ENCODE peak calls at places on chromosomes 7 and 10, in six cellular contexts. G is A549; R is fibroblast of lung; L is CD8-positive, alpha-beta T cell; E is RWPE1; Q is right cardiac atrium. Z is an unnamed sample.

GRCh38 chr7:95843286-95843685 is 70.9 kb downstream of the DYNC1I1 start:
- DNase-seq in G (peak), E (no peak), Q (no peak), R (peak), L (no peak), Z (no peak)

GRCh38 chr7:130853503-130854279 is 119.7 kb upstream of the KLF14 start:
- DNase-seq in L (no peak), G (peak), R (no peak), Q (no peak), E (peak), Z (no peak)

GRCh38 chr7:95675016-95675415 is 78.7 kb upstream of the PDK4 start:
- DNase-seq in Q (no peak), E (no peak), R (no peak), L (no peak), G (no peak), Z (no peak)

GRCh38 chr7:102412548-102412947 is 16.4 kb downstream of the PRKRIP1 start:
- DNase-seq in G (peak), L (peak), R (peak), Q (peak), E (peak), Z (no peak)

GRCh38 chr10:43322769-43323168 is 48.7 kb upstream of the FXYD4 start:
- DNase-seq in G (peak), R (peak), Q (peak), L (peak), E (peak), Z (peak)

GRCh38 chr7:47932466-47933037 is 15.7 kb downstream of the PKD1L1 start:
- DNase-seq in E (no peak), R (no peak), L (no peak), G (no peak), Q (no peak), Z (no peak)

GRCh38 chr7:102252373-102252982 is 34.2 kb upstream of the SH2B2 start:
- DNase-seq in R (no peak), L (no peak), Q (no peak), G (no peak), E (no peak), Z (no peak)

GRCh38 chr10:38156416-38157269 is 62.5 kb downstream of the ZNF37A start:
- DNase-seq in R (no peak), G (no peak), L (no peak), Q (no peak), E (no peak), Z (no peak)

GRCh38 chr7:94174956-94175355 is 170.8 kb upstream of the BET1 start:
- DNase-seq in R (no peak), G (no peak), Q (no peak), E (no peak), L (no peak), Z (no peak)

GRCh38 chr7:94174375-94174774 is 170.2 kb upstream of the BET1 start:
- DNase-seq in E (no peak), G (no peak), R (no peak), L (no peak), Q (no peak), Z (no peak)

GRCh38 chr7:94177441-94177840 is 173.3 kb upstream of the BET1 start:
- DNase-seq in E (no peak), Q (no peak), G (no peak), R (no peak), L (no peak), Z (no peak)

GRCh38 chr7:94178247-94178646 is 174.1 kb upstream of the BET1 start:
- DNase-seq in R (no peak), G (no peak), E (no peak), L (no peak), Q (no peak), Z (no peak)

DNA sequence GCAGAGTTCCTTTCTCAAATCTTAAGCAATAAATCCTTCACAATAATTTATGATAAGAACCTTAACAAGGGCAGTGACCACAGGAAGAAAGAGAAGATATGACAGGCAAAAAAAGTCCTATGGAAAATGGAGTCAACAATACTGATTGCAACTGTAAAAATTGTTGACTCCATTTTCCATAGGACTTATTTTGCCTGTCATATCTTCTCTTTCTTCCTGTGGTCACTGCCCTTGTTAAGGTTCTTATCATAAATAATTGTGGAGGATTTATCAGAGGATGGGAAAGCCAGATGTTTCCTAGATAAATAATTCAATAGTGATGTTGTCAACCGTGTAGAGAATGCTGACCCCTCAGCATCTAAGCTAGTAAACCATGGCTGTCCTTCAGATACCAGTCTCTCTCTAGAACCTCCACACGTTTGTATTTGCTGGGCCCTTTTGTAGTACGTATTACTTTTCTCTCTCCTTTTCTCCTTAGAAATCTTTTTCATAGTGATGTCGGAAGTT is 172.6 kb upstream of the BET1 start:
- DNase-seq in L (no peak), G (no peak), Q (no peak), R (no peak), E (no peak), Z (no peak)
- H3K27ac ChIP-seq in L (no peak), G (no peak), Q (no peak), R (no peak), E (no peak), Z (no peak)

GRCh38 chr7:35694784-35695627 is at the start of gene HERPUD2:
- DNase-seq in R (peak), L (peak), Q (peak), G (peak), E (peak), Z (peak)
- H3K27ac ChIP-seq in R (peak), L (peak), Q (peak), G (peak), E (peak), Z (peak)

GRCh38 chr7:45919231-45919825 is 1.7 kb downstream of the IGFBP3 start:
- DNase-seq in E (no peak), L (no peak), Q (no peak), R (no peak), G (no peak), Z (no peak)
- H3K27ac ChIP-seq in E (no peak), L (no peak), Q (no peak), R (no peak), G (peak), Z (no peak)

DNA sequence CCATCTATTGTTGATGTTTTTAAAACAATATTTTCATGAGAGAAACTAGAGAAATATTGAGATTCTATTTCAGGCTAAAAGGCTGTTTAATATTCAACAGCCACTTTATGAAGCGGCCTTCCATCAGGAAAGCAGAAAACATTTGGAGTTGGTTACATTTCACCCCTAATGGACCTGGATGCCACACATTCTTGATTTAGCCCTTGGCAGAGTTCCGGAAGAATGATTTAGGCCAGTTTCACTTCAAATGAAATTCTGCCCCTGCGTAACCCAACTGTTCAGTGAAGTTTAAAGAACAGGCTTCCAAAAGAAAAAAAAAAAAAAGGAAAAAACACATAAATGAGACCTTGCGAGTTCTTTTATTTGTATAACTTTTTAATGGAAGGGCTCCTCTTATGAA is 239.3 kb upstream of the AKR1E2 start:
- DNase-seq in L (no peak), R (peak), G (no peak), E (no peak), Q (no peak), Z (no peak)
- H3K27ac ChIP-seq in L (no peak), R (no peak), G (no peak), E (no peak), Q (no peak), Z (no peak)

DNA sequence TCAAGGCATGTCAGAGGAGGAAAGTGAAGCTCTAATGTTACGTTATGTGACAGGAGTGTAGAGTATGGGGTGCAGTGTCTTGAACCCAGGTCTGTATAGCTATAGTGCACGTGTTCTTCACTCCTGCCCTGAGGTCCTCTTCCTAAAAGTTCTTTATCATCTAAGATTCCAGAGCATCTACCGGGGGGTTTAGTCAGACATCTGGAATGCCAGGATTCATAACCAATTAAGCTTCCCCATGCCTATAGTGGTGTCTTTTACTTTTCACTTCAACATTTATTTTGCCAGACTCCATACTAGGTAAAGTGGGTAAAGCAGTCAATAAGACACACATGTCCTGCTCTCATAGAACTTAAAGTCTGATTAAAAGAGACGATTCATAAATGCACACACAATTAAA is 22.4 kb downstream of the PPP1R3C start:
- DNase-seq in R (no peak), E (no peak), Q (no peak), G (no peak), L (no peak), Z (no peak)
- H3K27ac ChIP-seq in R (no peak), E (no peak), Q (no peak), G (peak), L (no peak), Z (no peak)

DNA sequence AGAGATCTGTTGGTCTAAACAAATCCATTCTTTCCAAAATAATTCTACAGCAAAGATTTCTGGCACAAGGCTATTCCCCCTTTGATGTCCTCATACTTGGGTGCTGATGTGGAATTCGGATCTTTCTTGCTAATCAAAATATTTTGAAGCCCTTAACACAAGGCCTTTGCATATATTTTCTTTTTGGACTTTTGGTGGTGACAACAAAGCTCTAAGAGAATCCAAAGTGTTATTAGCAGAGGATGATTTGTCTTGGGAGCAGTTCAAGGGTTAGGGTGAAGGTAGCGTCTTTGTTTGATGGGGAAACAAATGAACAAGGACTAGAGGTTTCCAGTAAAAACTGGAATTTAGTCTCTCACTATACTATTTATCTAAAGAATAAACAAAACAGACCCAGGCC is 197.9 kb downstream of the CDCA7L start:
- DNase-seq in L (no peak), E (no peak), Q (no peak), R (no peak), G (no peak), Z (no peak)
- H3K27ac ChIP-seq in L (no peak), E (no peak), Q (no peak), R (no peak), G (no peak), Z (no peak)

GRCh38 chr7:42886866-42887509 is 24.9 kb downstream of the C7orf25 start:
- DNase-seq in G (no peak), R (no peak), E (no peak), Q (no peak), L (no peak), Z (no peak)
- H3K27ac ChIP-seq in G (no peak), R (no peak), E (no peak), Q (no peak), L (no peak), Z (no peak)

GRCh38 chr10:132549416-132549815 is 11.8 kb downstream of the INPP5A start:
- DNase-seq in G (no peak), R (no peak), L (no peak), E (no peak), Q (no peak), Z (no peak)

GRCh38 chr10:132547421-132547861 is 9.9 kb downstream of the INPP5A start:
- DNase-seq in G (no peak), E (no peak), Q (no peak), L (peak), R (no peak), Z (no peak)

GRCh38 chr10:132550366-132551092 is 12.9 kb downstream of the INPP5A start:
- DNase-seq in E (no peak), R (no peak), L (no peak), G (no peak), Q (peak), Z (no peak)

GRCh38 chr10:132548106-132548823 is 10.7 kb downstream of the INPP5A start:
- DNase-seq in E (no peak), R (no peak), G (no peak), L (no peak), Q (peak), Z (no peak)

GRCh38 chr10:132548869-132549268 is 11.3 kb downstream of the INPP5A start:
- DNase-seq in L (no peak), E (no peak), Q (no peak), G (no peak), R (no peak), Z (no peak)
- H3K27ac ChIP-seq in L (no peak), E (no peak), Q (no peak), G (no peak), R (no peak), Z (no peak)

DNA sequence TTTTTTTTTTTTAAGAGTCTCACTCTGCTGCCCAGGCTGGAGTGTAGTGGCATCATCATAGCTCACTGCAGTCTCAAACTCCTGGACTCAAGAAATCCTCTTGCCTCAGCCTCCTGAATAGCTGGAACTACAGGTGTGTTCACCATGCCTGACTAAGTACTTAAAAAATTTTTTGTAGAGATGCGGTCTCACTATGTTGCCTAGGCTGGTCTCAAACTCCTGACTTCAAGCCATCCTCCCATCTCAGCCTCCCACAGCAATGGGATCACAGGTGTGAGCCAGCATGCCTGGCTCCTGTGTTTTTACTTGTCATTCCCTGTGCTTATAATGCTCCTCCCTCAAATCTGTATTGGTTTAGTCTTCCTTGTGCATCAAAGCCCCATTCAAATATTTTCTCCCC is 46.7 kb downstream of the THNSL1 start:
- DNase-seq in R (no peak), Q (no peak), G (no peak), E (no peak), L (no peak), Z (no peak)
- H3K27ac ChIP-seq in R (no peak), Q (no peak), G (peak), E (peak), L (no peak), Z (no peak)